ENCODE peak calls at places on chromosome 7, in five cellular contexts. R is mucosa of descending colon, Y is left lung, I is NB4, Z is neural progenitor cell. X is an unnamed sample.

GRCh38 chr7:18685961-18686360 is 190.4 kb downstream of the HDAC9 start:
- DNase-seq in R (no peak), Y (no peak), I (no peak), Z (no peak), X (peak)

GRCh38 chr7:3289996-3290395 is 11.1 kb upstream of the SDK1 start:
- DNase-seq in R (no peak), Y (no peak), I (no peak), Z (no peak), X (peak)

GRCh38 chr7:117217636-117218035 is 105.2 kb downstream of the WNT2 start:
- DNase-seq in R (no peak), Y (no peak), I (no peak), Z (no peak), X (peak)

GRCh38 chr7:30330134-30331111 is 46.0 kb downstream of the ZNRF2 start:
- DNase-seq in R (no peak), Y (no peak), I (peak), Z (no peak), X (no peak)

GRCh38 chr7:3112499-3113134 is 69.0 kb upstream of the CARD11 start:
- DNase-seq in R (no peak), Y (no peak), I (no peak), Z (peak), X (no peak)

GRCh38 chr7:83065714-83066113 is 97.0 kb downstream of the PCLO start:
- DNase-seq in R (no peak), Y (no peak), I (peak), Z (no peak), X (peak)

GRCh38 chr7:33722383-33723096 is 182.8 kb upstream of the BMPER start:
- DNase-seq in R (no peak), Y (no peak), I (peak), Z (peak), X (peak)

GRCh38 chr7:47415289-47416212 is 166.4 kb downstream of the TNS3 start:
- DNase-seq in R (no peak), Y (no peak), I (no peak), Z (no peak), X (no peak)

GRCh38 chr7:130996841-130997231 is 262.8 kb upstream of the KLF14 start:
- DNase-seq in R (peak), Y (no peak), I (no peak), Z (no peak), X (peak)

GRCh38 chr7:94675356-94675755 is 19.4 kb upstream of the SGCE start:
- DNase-seq in R (no peak), Y (no peak), I (no peak), Z (no peak), X (no peak)

GRCh38 chr7:127530148-127530547 is 55.2 kb downstream of the GCC1 start:
- DNase-seq in R (no peak), Y (no peak), I (no peak), Z (no peak), X (no peak)

GRCh38 chr7:66859794-66860645 is 61.0 kb upstream of the TMEM248 start:
- DNase-seq in R (no peak), Y (no peak), I (no peak), Z (peak), X (peak)

GRCh38 chr7:51127618-51127904 is 189.0 kb downstream of the COBL start:
- DNase-seq in R (no peak), Y (no peak), I (no peak), Z (no peak), X (no peak)

GRCh38 chr7:51128545-51129466 is 187.8 kb downstream of the COBL start:
- DNase-seq in R (no peak), Y (no peak), I (no peak), Z (peak), X (no peak)

GRCh38 chr7:51132661-51133060 is 183.9 kb downstream of the COBL start:
- DNase-seq in R (no peak), Y (no peak), I (no peak), Z (no peak), X (no peak)

GRCh38 chr7:51126813-51127617 is 189.6 kb downstream of the COBL start:
- DNase-seq in R (no peak), Y (no peak), I (no peak), Z (no peak), X (no peak)

DNA sequence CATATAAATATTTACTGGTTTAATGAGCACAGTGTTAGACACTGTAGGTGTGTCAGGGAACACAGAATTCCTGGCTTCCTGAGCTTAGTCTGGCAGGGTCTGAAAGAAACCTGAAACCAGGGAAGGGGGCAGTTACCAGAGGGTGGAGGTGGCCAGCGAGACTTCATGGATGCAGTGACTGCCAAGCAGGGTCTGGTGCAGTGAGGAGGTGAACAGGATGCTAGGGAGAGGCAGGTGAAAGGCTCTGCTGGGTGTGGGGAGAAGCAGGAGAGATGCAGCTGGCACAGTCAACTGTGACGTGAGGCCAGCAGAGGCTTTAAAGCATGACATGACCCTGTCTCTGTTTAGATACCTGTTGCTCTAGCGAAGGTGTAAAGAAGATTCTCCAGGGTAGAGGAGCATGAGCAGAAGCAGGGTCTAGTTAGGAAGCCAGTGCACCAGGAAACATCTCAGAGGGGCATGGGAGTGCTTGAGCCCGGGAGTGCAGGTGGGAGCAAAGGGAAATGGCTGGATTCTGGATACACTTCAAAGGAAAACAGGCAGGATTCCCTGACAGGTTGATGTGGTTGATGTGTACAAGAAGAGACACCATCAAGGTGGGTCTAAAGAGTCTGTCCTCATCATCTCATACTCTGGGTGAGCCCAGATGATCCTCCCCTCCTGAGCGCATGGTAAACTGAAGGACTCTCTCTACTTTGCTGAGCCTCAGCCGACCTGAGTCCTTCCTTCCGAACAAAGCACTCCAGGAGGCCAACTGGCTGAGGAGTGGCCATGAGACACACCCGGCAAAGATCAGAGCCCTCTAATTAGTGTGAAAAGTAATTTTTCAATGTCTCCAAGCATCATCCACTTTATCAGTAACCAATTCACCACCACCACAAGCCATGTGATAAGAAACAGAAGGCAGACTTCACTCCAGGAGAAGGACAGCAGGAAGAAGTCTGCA is 186.8 kb downstream of the COBL start:
- DNase-seq in R (no peak), Y (no peak), I (no peak), Z (no peak), X (no peak)
- TF ChIP-seq CTCF in R (no peak), Y (no peak), I (no peak), Z (no peak), X (no peak)

DNA sequence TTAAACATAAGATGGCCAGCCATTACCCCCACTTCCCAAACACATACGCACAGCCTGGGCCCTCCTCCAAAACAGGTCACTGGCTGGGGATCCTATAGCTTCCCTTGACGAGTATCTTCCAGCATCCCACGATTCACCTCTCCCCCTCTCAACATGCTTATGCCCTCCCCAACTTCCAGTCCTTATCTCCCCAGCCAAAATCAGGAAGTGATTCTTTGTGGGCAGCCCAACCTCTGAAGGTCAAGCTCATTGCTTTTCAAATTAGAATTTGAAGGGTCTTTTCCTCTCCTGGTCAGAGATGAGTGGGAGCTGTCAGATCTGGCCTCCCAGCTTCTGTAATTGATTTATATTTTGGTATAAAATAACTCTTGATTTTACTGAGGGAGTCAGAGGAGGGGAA is 133.6 kb downstream of the ATXN7L1 start:
- DNase-seq in R (no peak), Y (no peak), I (peak), Z (no peak), X (no peak)
- H3K4me3 ChIP-seq in R (no peak), Y (no peak), I (no peak), Z (no peak), X (no peak)

DNA sequence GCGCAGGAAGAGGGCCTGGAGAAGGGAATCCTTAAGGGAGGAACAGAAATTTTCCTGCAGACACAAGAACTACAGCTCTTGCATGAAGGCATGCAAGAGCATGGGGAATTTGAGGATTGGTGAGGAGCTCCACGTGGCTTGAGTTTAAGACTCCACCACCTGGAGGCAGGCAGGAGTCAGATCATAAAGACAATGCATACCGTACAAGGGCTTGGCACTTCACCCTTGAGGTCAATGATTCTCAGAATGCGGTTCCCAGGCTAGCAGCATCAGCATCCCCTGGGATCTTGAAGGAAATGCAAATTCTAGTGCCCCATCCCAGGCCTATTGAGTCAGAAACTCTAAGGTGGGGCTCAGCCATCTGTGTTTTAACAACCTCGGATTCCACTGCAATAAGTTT is 143.8 kb downstream of the C7orf25 start:
- DNase-seq in R (no peak), Y (no peak), I (peak), Z (no peak), X (no peak)
- TF ChIP-seq CTCF in R (no peak), Y (no peak), I (no peak), Z (no peak), X (no peak)

GRCh38 chr7:6251653-6252052 is 20.8 kb downstream of the CYTH3 start:
- DNase-seq in R (no peak), Y (no peak), I (no peak), Z (no peak), X (peak)
- H3K4me3 ChIP-seq in R (no peak), Y (no peak), I (no peak), Z (no peak), X (no peak)

GRCh38 chr7:15604166-15604565 is 42.4 kb upstream of the AGMO start:
- DNase-seq in R (no peak), Y (no peak), I (no peak), Z (no peak), X (no peak)
- TF ChIP-seq CTCF in R (no peak), Y (no peak), I (no peak), Z (no peak), X (no peak)

DNA sequence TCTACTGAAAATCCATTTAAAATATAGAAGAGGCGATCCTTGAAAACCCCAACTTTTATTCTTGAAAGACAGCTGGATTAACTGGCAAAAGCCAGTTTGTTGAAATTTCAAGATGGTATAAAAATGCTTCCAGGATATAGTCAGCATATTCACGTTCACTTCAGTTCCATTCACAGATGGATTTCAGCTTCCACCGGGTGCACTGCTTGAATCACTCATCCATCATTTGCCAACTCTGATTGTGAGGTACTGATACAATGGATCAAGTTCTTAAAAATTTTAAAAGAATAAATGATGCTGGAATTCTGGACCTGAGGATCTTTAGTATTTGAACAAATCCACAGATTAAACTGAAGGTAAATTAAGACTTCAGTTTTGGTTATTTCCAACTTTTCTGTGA is 2.4 kb downstream of the PURB start:
- DNase-seq in R (no peak), Y (no peak), I (peak), Z (no peak), X (peak)
- H3K4me3 ChIP-seq in R (no peak), Y (peak), I (peak), Z (peak), X (peak)

DNA sequence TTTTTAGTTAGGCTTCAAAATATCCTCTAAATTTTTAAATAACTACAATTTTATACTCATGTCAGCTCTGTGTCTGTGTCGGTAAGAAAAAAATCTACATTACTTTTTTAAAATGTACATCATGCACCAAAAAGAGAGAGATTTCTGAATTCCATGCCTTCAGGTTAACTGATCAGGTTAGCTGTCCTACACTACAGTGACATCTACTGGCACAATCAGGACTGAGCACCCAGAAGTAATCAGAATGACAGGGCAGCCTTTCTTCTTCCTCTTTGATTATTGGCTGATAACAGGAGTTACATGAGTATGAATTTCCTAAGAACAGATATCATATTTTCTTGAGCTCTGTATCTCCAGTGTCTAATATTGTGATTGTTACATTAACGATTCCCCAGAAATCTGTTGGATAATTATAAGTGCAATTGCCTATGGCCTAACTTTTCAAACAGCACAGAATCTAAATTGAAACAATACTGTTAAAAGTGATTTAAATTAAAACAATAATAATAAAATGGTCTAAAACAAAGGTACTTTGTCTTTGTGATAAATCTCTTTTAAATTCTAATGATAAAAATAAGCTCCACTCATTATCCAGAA is 41.8 kb upstream of the HYCC1 start:
- DNase-seq in R (no peak), Y (no peak), I (peak), Z (peak), X (peak)
- TF ChIP-seq CTCF in R (peak), Y (peak), I (peak), Z (peak), X (peak)

GRCh38 chr7:73674468-73675124 is 7.0 kb downstream of the VPS37D start:
- DNase-seq in R (no peak), Y (no peak), I (no peak), Z (no peak), X (no peak)
- H3K4me3 ChIP-seq in R (no peak), Y (no peak), I (no peak), Z (no peak), X (no peak)

GRCh38 chr7:34759477-34760125 is 101.6 kb downstream of the NPSR1 start:
- DNase-seq in R (no peak), Y (no peak), I (peak), Z (peak), X (peak)
- TF ChIP-seq CTCF in R (peak), Y (peak), I (peak), Z (peak), X (peak)

GRCh38 chr7:75916259-75916658 is 1.3 kb downstream of the POR start:
- DNase-seq in R (no peak), Y (no peak), I (no peak), Z (no peak), X (no peak)
- H3K4me3 ChIP-seq in R (no peak), Y (peak), I (peak), Z (peak), X (peak)